ENCODE peak calls at places on chromosomes 3 and 15, in eight cellular contexts. N is uterus, J is endothelial cell of umbilical vein, H is esophagus squamous epithelium, Z is IMR-90, Q is tibial nerve, W is HCT116, Y is upper lobe of left lung. U is an unnamed sample.

GRCh38 chr3:3476669-3477068 is 297.2 kb upstream of the CRBN start:
- DNase-seq in J (no peak), H (no peak), Q (no peak), W (no peak), N (no peak), Y (no peak), Z (no peak), U (no peak)

GRCh38 chr15:48855501-48856440 is 22.2 kb upstream of the EID1 start:
- DNase-seq in Z (peak), N (peak), J (peak), H (no peak), Q (no peak), W (peak), Y (no peak), U (no peak)

GRCh38 chr3:127413318-127413673 is 125.5 kb upstream of the PRR20G start:
- DNase-seq in Q (no peak), Z (no peak), W (no peak), N (no peak), H (no peak), J (no peak), Y (peak), U (no peak)

GRCh38 chr15:58410353-58410752 is 21.4 kb upstream of the LIPC start:
- DNase-seq in Z (peak), N (no peak), H (no peak), J (peak), W (no peak), Y (no peak), Q (no peak), U (peak)

GRCh38 chr3:17158941-17159682 is 274.4 kb downstream of the PLCL2 start:
- DNase-seq in H (no peak), Y (no peak), N (no peak), Q (no peak), J (no peak), W (no peak), Z (peak), U (no peak)

GRCh38 chr15:85472349-85472748 is 91.9 kb downstream of the AKAP13 start:
- DNase-seq in Y (no peak), W (no peak), H (no peak), N (no peak), Q (no peak), Z (no peak), J (no peak), U (no peak)

GRCh38 chr3:72036899-72037298 is 252.0 kb upstream of the PROK2 start:
- DNase-seq in Y (no peak), Q (no peak), H (no peak), J (no peak), W (no peak), N (no peak), Z (peak), U (no peak)

GRCh38 chr15:66842710-66843441 is 140.8 kb downstream of the SMAD6 start:
- DNase-seq in H (no peak), J (peak), Z (peak), Q (peak), Y (peak), W (no peak), N (peak), U (peak)

GRCh38 chr3:141278196-141279073 is 46.8 kb downstream of the PXYLP1 start:
- DNase-seq in Q (no peak), W (no peak), Z (no peak), H (no peak), N (peak), Y (no peak), J (peak), U (no peak)

GRCh38 chr15:76973362-76973743 is 21.6 kb upstream of the PSTPIP1 start:
- DNase-seq in W (peak), H (no peak), J (peak), Q (no peak), Y (no peak), Z (peak), N (no peak), U (no peak)

GRCh38 chr3:188554404-188554803 is 400.4 kb downstream of the LPP start:
- DNase-seq in W (no peak), Y (no peak), H (no peak), J (no peak), N (peak), Z (peak), Q (no peak), U (no peak)

GRCh38 chr15:98649996-98650870 is 1.9 kb downstream of the IGF1R start:
- DNase-seq in N (peak), Y (peak), J (peak), Z (peak), Q (no peak), H (no peak), W (no peak), U (no peak)

GRCh38 chr15:45425135-45425534 is 46.8 kb upstream of the GATM start:
- DNase-seq in N (no peak), Q (no peak), W (no peak), J (peak), Y (no peak), Z (peak), H (no peak), U (no peak)

GRCh38 chr3:182118081-182118480 is 406.4 kb downstream of the SOX2 start:
- DNase-seq in Z (no peak), H (no peak), W (no peak), Y (no peak), J (no peak), N (no peak), Q (no peak), U (no peak)

GRCh38 chr3:197458179-197458707 is 97.5 kb downstream of the BDH1 start:
- DNase-seq in Z (peak), Y (no peak), Q (no peak), H (no peak), W (no peak), J (no peak), N (no peak), U (peak)

GRCh38 chr15:59035157-59035556 is 47.7 kb downstream of the RNF111 start:
- DNase-seq in N (no peak), Q (no peak), H (no peak), W (no peak), J (no peak), Z (no peak), Y (no peak), U (no peak)

GRCh38 chr3:142613491-142613890 is 17.3 kb downstream of the PLS1 start:
- DNase-seq in Q (no peak), H (no peak), Z (no peak), W (no peak), J (no peak), Y (no peak), N (no peak), U (no peak)

GRCh38 chr3:45795882-45796765 is at the start of gene SLC6A20:
- DNase-seq in N (no peak), Z (no peak), Y (no peak), Q (no peak), H (no peak), J (no peak), W (no peak), U (peak)

GRCh38 chr3:9244495-9245183 is 4.8 kb downstream of the SRGAP3 start:
- DNase-seq in Q (no peak), W (no peak), Y (no peak), J (no peak), H (no peak), N (no peak), Z (no peak), U (no peak)

GRCh38 chr3:28050895-28051294 is 190.5 kb upstream of the CMC1 start:
- DNase-seq in W (peak), N (no peak), J (no peak), H (no peak), Z (peak), Y (no peak), Q (no peak), U (no peak)

GRCh38 chr3:49896345-49896744 is 7.3 kb downstream of the MST1R start:
- DNase-seq in W (no peak), Y (no peak), N (no peak), J (no peak), H (no peak), Z (no peak), Q (no peak), U (no peak)

GRCh38 chr3:37481986-37482385 is 307.6 kb upstream of the LRRFIP2 start:
- DNase-seq in W (no peak), Z (no peak), J (no peak), Y (no peak), Q (no peak), N (no peak), H (no peak), U (no peak)

GRCh38 chr3:16741103-16741758 is 136.0 kb upstream of the DAZL start:
- DNase-seq in N (no peak), Z (peak), H (no peak), Y (no peak), Q (no peak), W (no peak), J (no peak), U (peak)

GRCh38 chr15:69454953-69455352 is 2.3 kb downstream of the RPLP1 start:
- DNase-seq in N (no peak), Y (no peak), W (no peak), Z (no peak), Q (no peak), J (no peak), H (no peak), U (peak)

GRCh38 chr3:50583897-50584296 is 14.6 kb downstream of the HEMK1 start:
- DNase-seq in Y (peak), W (no peak), J (no peak), Z (no peak), H (no peak), Q (peak), N (peak), U (peak)

GRCh38 chr3:71244153-71245051 is 339.1 kb downstream of the FOXP1 start:
- DNase-seq in W (no peak), J (no peak), Z (peak), H (no peak), Y (no peak), N (peak), Q (no peak), U (no peak)

GRCh38 chr3:101862453-101863165 is 13.3 kb downstream of the NFKBIZ start:
- DNase-seq in H (no peak), J (no peak), Q (no peak), N (no peak), Y (no peak), W (no peak), Z (peak), U (no peak)

GRCh38 chr3:136898954-136899353 is 36.9 kb downstream of the NCK1 start:
- DNase-seq in J (peak), N (no peak), H (no peak), Q (no peak), Y (no peak), W (no peak), Z (peak), U (no peak)

GRCh38 chr3:107100573-107100972 is 276.7 kb upstream of the CCDC54 start:
- DNase-seq in J (no peak), Y (no peak), Q (no peak), N (no peak), H (no peak), W (no peak), Z (no peak), U (no peak)

GRCh38 chr3:59607628-59608027 is 557.8 kb upstream of the CFAP20DC start:
- DNase-seq in H (no peak), J (no peak), Y (no peak), W (peak), Z (peak), N (no peak), Q (no peak), U (no peak)

GRCh38 chr15:79474252-79474651 is 42.1 kb downstream of the MINAR1 start:
- DNase-seq in Q (no peak), Z (peak), H (no peak), N (no peak), Y (no peak), W (no peak), J (no peak), U (no peak)

GRCh38 chr3:163126115-163126514 is 1629.5 kb downstream of the OTOL1 start:
- DNase-seq in J (no peak), N (no peak), Z (no peak), H (no peak), Y (no peak), W (no peak), Q (no peak), U (no peak)

GRCh38 chr15:92473784-92474183 is 80.1 kb downstream of the ST8SIA2 start:
- DNase-seq in N (no peak), Q (no peak), W (no peak), Y (no peak), J (no peak), H (no peak), Z (no peak), U (no peak)

GRCh38 chr3:128618398-128618726 is 32.3 kb downstream of the RPN1 start:
- DNase-seq in Q (no peak), Y (no peak), Z (no peak), J (no peak), W (no peak), H (no peak), N (no peak), U (no peak)

GRCh38 chr15:72229076-72229946 is 1.7 kb downstream of the PKM start:
- DNase-seq in Q (no peak), N (peak), Z (peak), J (peak), W (no peak), H (no peak), Y (no peak), U (no peak)

GRCh38 chr3:82002993-82003642 is 241.7 kb upstream of the GBE1 start:
- DNase-seq in Z (no peak), N (no peak), W (no peak), J (no peak), H (no peak), Q (no peak), Y (no peak), U (no peak)

GRCh38 chr3:16529264-16529663 is 15.8 kb upstream of the RFTN1 start:
- DNase-seq in Y (no peak), Z (no peak), N (no peak), H (no peak), J (no peak), W (no peak), Q (no peak), U (no peak)

GRCh38 chr15:63083541-63083940 is 38.1 kb upstream of the LACTB start:
- DNase-seq in W (no peak), Z (no peak), Q (no peak), N (no peak), H (no peak), J (no peak), Y (no peak), U (no peak)
- TF ChIP-seq CTCF in W (no peak), Z (no peak), Q (no peak), N (no peak), H (no peak), J (no peak), Y (no peak), U (no peak)

GRCh38 chr3:195148553-195148952 is 122.4 kb downstream of the XXYLT1 start:
- DNase-seq in Z (peak), J (peak), Q (no peak), H (no peak), W (no peak), Y (no peak), N (no peak), U (no peak)
- H3K4me3 ChIP-seq in Z (no peak), J (peak), Q (no peak), H (no peak), W (no peak), Y (no peak), N (no peak), U (no peak)

GRCh38 chr15:42160110-42160509 is 3.7 kb upstream of the PLA2G4F start:
- DNase-seq in N (no peak), J (no peak), H (no peak), W (no peak), Y (peak), Z (no peak), Q (no peak), U (peak)

GRCh38 chr15:42157381-42157780 is 945 bp upstream of the PLA2G4F start:
- DNase-seq in W (no peak), Q (no peak), Y (no peak), J (no peak), N (no peak), Z (no peak), H (no peak), U (no peak)

GRCh38 chr15:42158941-42159340 is 2.5 kb upstream of the PLA2G4F start:
- DNase-seq in Y (no peak), H (no peak), Q (no peak), J (no peak), W (no peak), Z (no peak), N (no peak), U (peak)

GRCh38 chr15:42157981-42158765 is 1.7 kb upstream of the PLA2G4F start:
- DNase-seq in W (no peak), Z (peak), N (peak), H (no peak), J (no peak), Y (no peak), Q (no peak), U (peak)

GRCh38 chr15:42159381-42160015 is 3.1 kb upstream of the PLA2G4F start:
- DNase-seq in Q (no peak), Y (peak), Z (no peak), W (no peak), H (no peak), N (no peak), J (no peak), U (no peak)
- TF ChIP-seq POLR2A in Q (no peak), Y (no peak), Z (no peak), W (no peak), H (no peak), N (no peak), J (no peak), U (no peak)

GRCh38 chr3:36095238-36095637 is 285.1 kb upstream of the STAC start:
- DNase-seq in W (no peak), N (no peak), Z (no peak), Q (no peak), Y (no peak), J (no peak), H (no peak), U (no peak)
- TF ChIP-seq CTCF in W (no peak), N (no peak), Z (no peak), Q (no peak), Y (no peak), J (no peak), H (no peak), U (no peak)

GRCh38 chr3:172517859-172518466 is 5.3 kb downstream of the TNFSF10 start:
- DNase-seq in Y (no peak), Z (no peak), J (no peak), Q (no peak), N (no peak), H (no peak), W (no peak), U (no peak)

GRCh38 chr3:172522871-172523818 is at the start of gene TNFSF10:
- DNase-seq in Q (peak), Y (peak), N (peak), W (no peak), J (peak), H (peak), Z (peak), U (peak)

GRCh38 chr3:172519241-172519640 is 4.0 kb downstream of the TNFSF10 start:
- DNase-seq in Z (peak), Y (no peak), N (no peak), H (no peak), J (no peak), Q (no peak), W (no peak), U (no peak)

GRCh38 chr3:172519740-172520139 is 3.5 kb downstream of the TNFSF10 start:
- DNase-seq in W (no peak), Q (no peak), N (no peak), Z (no peak), Y (no peak), H (no peak), J (no peak), U (no peak)

GRCh38 chr3:172520332-172520831 is 2.8 kb downstream of the TNFSF10 start:
- DNase-seq in H (no peak), W (no peak), N (no peak), J (peak), Q (no peak), Z (peak), Y (no peak), U (no peak)
- H3K4me3 ChIP-seq in H (peak), W (no peak), N (peak), J (peak), Q (peak), Z (no peak), Y (peak), U (no peak)